ENCODE peak calls at places on chromosomes 16 and 17, in four cellular contexts. One of them, this sample, is unnamed.

GRCh38 chr17:6779411-6779810 is 3.4 kb downstream of the FBXO39 start:
- DNase-seq in HCT116: no peak
- DNase-seq in B cell: no peak
- DNase-seq in WTC11: no peak
- DNase-seq in this sample: no peak

GRCh38 chr16:7400117-7400890 is 67.7 kb downstream of the RBFOX1 start:
- DNase-seq in WTC11: no peak
- DNase-seq in B cell: no peak
- DNase-seq in HCT116: no peak
- DNase-seq in this sample: no peak

GRCh38 chr17:41785876-41786226 is 660 bp downstream of the JUP start:
- DNase-seq in HCT116: no peak
- DNase-seq in B cell: peak; percentile 41
- DNase-seq in WTC11: peak; percentile 63
- DNase-seq in this sample: no peak

GRCh38 chr17:56594528-56595418 is 1.3 kb downstream of the NOG start:
- DNase-seq in B cell: no peak
- DNase-seq in HCT116: no peak
- DNase-seq in WTC11: peak; percentile 49
- DNase-seq in this sample: no peak

GRCh38 chr17:40068129-40068581 is 5.4 kb downstream of the THRA start:
- DNase-seq in B cell: no peak
- DNase-seq in WTC11: no peak
- DNase-seq in HCT116: no peak
- DNase-seq in this sample: no peak

GRCh38 chr16:27642753-27643152 is 92.8 kb downstream of the KATNIP start:
- DNase-seq in B cell: no peak
- DNase-seq in WTC11: peak; percentile 49
- DNase-seq in HCT116: peak; percentile 7
- DNase-seq in this sample: no peak

GRCh38 chr16:3171181-3171854 is 16.7 kb upstream of the OR1F1 start:
- DNase-seq in HCT116: no peak
- DNase-seq in WTC11: peak; percentile 72
- DNase-seq in B cell: no peak
- DNase-seq in this sample: no peak

GRCh38 chr16:83023640-83024039 is 396.9 kb downstream of the CDH13 start:
- DNase-seq in WTC11: no peak
- DNase-seq in B cell: no peak
- DNase-seq in HCT116: no peak
- DNase-seq in this sample: no peak

GRCh38 chr17:61758430-61758829 is 104.9 kb downstream of the BRIP1 start:
- DNase-seq in HCT116: no peak
- DNase-seq in B cell: no peak
- DNase-seq in WTC11: no peak
- DNase-seq in this sample: no peak

GRCh38 chr16:89581861-89582563 is 6.5 kb downstream of the CPNE7 start:
- DNase-seq in B cell: no peak
- DNase-seq in WTC11: no peak
- DNase-seq in HCT116: no peak
- DNase-seq in this sample: no peak

GRCh38 chr16:66474750-66475199 is 47.7 kb downstream of the BEAN1 start:
- DNase-seq in HCT116: no peak
- DNase-seq in B cell: peak; percentile 81
- DNase-seq in WTC11: no peak
- DNase-seq in this sample: peak; percentile 47

GRCh38 chr17:28477928-28478327 is 4.5 kb downstream of the SLC13A2 start:
- DNase-seq in HCT116: no peak
- DNase-seq in WTC11: no peak
- DNase-seq in B cell: no peak
- DNase-seq in this sample: no peak

GRCh38 chr16:55487048-55487803 is 8.2 kb downstream of the MMP2 start:
- DNase-seq in WTC11: no peak
- DNase-seq in HCT116: no peak
- DNase-seq in B cell: no peak
- DNase-seq in this sample: no peak

GRCh38 chr17:83064732-83065659 is 14.4 kb upstream of the METRNL start:
- DNase-seq in WTC11: no peak
- DNase-seq in B cell: peak; percentile 3
- DNase-seq in HCT116: no peak
- DNase-seq in this sample: no peak

GRCh38 chr16:49663081-49664057 is 192.5 kb downstream of the ZNF423 start:
- DNase-seq in WTC11: no peak
- DNase-seq in HCT116: no peak
- DNase-seq in B cell: no peak
- DNase-seq in this sample: no peak

GRCh38 chr17:34503804-34504203 is 75.6 kb upstream of the TMEM132E start:
- DNase-seq in B cell: no peak
- DNase-seq in HCT116: no peak
- DNase-seq in WTC11: no peak
- DNase-seq in this sample: no peak

GRCh38 chr16:15915555-15916081 is 27.2 kb upstream of the CEP20 start:
- DNase-seq in HCT116: no peak
- DNase-seq in B cell: no peak
- DNase-seq in WTC11: no peak
- DNase-seq in this sample: no peak

GRCh38 chr16:54290203-54291106 is 3.9 kb upstream of the IRX3 start:
- DNase-seq in B cell: no peak
- DNase-seq in WTC11: peak; percentile 38
- DNase-seq in HCT116: no peak
- DNase-seq in this sample: no peak

GRCh38 chr16:76535-77272 is 1.3 kb upstream of the MPG start:
- DNase-seq in HCT116: no peak
- DNase-seq in B cell: no peak
- DNase-seq in WTC11: no peak
- DNase-seq in this sample: no peak

GRCh38 chr17:34173221-34173620 is 81.9 kb upstream of the CCL2 start:
- DNase-seq in WTC11: no peak
- DNase-seq in B cell: no peak
- DNase-seq in HCT116: no peak
- DNase-seq in this sample: no peak

GRCh38 chr16:89134269-89134668 is 37.3 kb upstream of the CDH15 start:
- DNase-seq in B cell: no peak
- DNase-seq in WTC11: no peak
- DNase-seq in HCT116: no peak
- DNase-seq in this sample: no peak

GRCh38 chr17:57466042-57466471 is 209.7 kb downstream of the MSI2 start:
- DNase-seq in HCT116: no peak
- DNase-seq in B cell: no peak
- DNase-seq in WTC11: peak; percentile 62
- DNase-seq in this sample: no peak

GRCh38 chr17:66965801-66966528 is 1.5 kb downstream of the CACNG4 start:
- DNase-seq in WTC11: peak; percentile 50
- DNase-seq in B cell: no peak
- DNase-seq in HCT116: no peak
- DNase-seq in this sample: no peak

GRCh38 chr17:7058831-7059447 is 15.0 kb upstream of the SLC16A11 start:
- DNase-seq in HCT116: no peak
- DNase-seq in WTC11: no peak
- DNase-seq in B cell: no peak
- DNase-seq in this sample: no peak

GRCh38 chr17:47735536-47736011 is 2.5 kb downstream of the TBX21 start:
- DNase-seq in WTC11: no peak
- DNase-seq in HCT116: no peak
- DNase-seq in B cell: peak; percentile 58
- DNase-seq in this sample: no peak

GRCh38 chr17:18309202-18309601 is 5.6 kb downstream of the TOP3A start:
- DNase-seq in B cell: no peak
- DNase-seq in WTC11: no peak
- DNase-seq in HCT116: no peak
- DNase-seq in this sample: no peak

GRCh38 chr17:45334701-45335677 is 18.2 kb upstream of the MAP3K14 start:
- DNase-seq in HCT116: no peak
- DNase-seq in B cell: no peak
- DNase-seq in WTC11: no peak
- DNase-seq in this sample: no peak

GRCh38 chr16:15907863-15908478 is 19.6 kb upstream of the CEP20 start:
- DNase-seq in HCT116: peak; percentile 91
- DNase-seq in WTC11: peak; percentile 81
- DNase-seq in B cell: peak; percentile 70
- DNase-seq in this sample: no peak

GRCh38 chr16:60151987-60152386 is 1417.9 kb upstream of the GOT2 start:
- DNase-seq in B cell: no peak
- DNase-seq in HCT116: no peak
- DNase-seq in WTC11: no peak
- DNase-seq in this sample: no peak

GRCh38 chr16:53542283-53542682 is 39.3 kb upstream of the AKTIP start:
- DNase-seq in HCT116: no peak
- DNase-seq in WTC11: peak; percentile 61
- DNase-seq in B cell: no peak
- DNase-seq in this sample: no peak

GRCh38 chr17:348692-349425 is 3.7 kb downstream of the RPH3AL start:
- DNase-seq in WTC11: no peak
- DNase-seq in B cell: no peak
- DNase-seq in HCT116: no peak
- DNase-seq in this sample: no peak

GRCh38 chr16:70419384-70420327 is 19.2 kb downstream of the ST3GAL2 start:
- DNase-seq in WTC11: no peak
- DNase-seq in HCT116: no peak
- DNase-seq in B cell: no peak
- DNase-seq in this sample: no peak

GRCh38 chr16:84543931-84544776 is 39.7 kb upstream of the MEAK7 start:
- DNase-seq in WTC11: no peak
- DNase-seq in B cell: no peak
- DNase-seq in HCT116: no peak
- DNase-seq in this sample: peak; percentile 34

GRCh38 chr16:68737046-68737729 is at the start of gene CDH1:
- DNase-seq in HCT116: peak; percentile 73
- DNase-seq in B cell: no peak
- DNase-seq in WTC11: peak; percentile 99
- DNase-seq in this sample: peak; percentile 50

GRCh38 chr17:8503368-8503767 is 67.7 kb downstream of the NDEL1 start:
- DNase-seq in HCT116: no peak
- DNase-seq in B cell: no peak
- DNase-seq in WTC11: no peak
- DNase-seq in this sample: no peak

GRCh38 chr17:17141279-17141678 is 64.9 kb downstream of the PLD6 start:
- DNase-seq in WTC11: no peak
- DNase-seq in B cell: no peak
- DNase-seq in HCT116: no peak
- DNase-seq in this sample: no peak

GRCh38 chr17:55344514-55344997 is 77.1 kb downstream of the MMD start:
- DNase-seq in HCT116: no peak
- DNase-seq in WTC11: no peak
- DNase-seq in B cell: no peak
- DNase-seq in this sample: no peak

GRCh38 chr16:81748476-81749198 is 30.5 kb upstream of the PLCG2 start:
- DNase-seq in B cell: no peak
- DNase-seq in HCT116: no peak
- DNase-seq in WTC11: no peak
- DNase-seq in this sample: no peak

GRCh38 chr17:28726396-28726911 is 421 bp upstream of the TLCD1 start:
- DNase-seq in WTC11: peak; percentile 74
- DNase-seq in B cell: peak; percentile 71
- DNase-seq in HCT116: peak; percentile 53
- DNase-seq in this sample: peak; percentile 56

GRCh38 chr17:49597928-49598655 is 22.4 kb downstream of the NXPH3 start:
- DNase-seq in B cell: no peak
- DNase-seq in HCT116: no peak
- DNase-seq in WTC11: no peak
- DNase-seq in this sample: no peak
- TF ChIP-seq CTCF in B cell: no peak
- TF ChIP-seq CTCF in HCT116: no peak
- TF ChIP-seq CTCF in WTC11: no peak
- TF ChIP-seq CTCF in this sample: no peak

DNA sequence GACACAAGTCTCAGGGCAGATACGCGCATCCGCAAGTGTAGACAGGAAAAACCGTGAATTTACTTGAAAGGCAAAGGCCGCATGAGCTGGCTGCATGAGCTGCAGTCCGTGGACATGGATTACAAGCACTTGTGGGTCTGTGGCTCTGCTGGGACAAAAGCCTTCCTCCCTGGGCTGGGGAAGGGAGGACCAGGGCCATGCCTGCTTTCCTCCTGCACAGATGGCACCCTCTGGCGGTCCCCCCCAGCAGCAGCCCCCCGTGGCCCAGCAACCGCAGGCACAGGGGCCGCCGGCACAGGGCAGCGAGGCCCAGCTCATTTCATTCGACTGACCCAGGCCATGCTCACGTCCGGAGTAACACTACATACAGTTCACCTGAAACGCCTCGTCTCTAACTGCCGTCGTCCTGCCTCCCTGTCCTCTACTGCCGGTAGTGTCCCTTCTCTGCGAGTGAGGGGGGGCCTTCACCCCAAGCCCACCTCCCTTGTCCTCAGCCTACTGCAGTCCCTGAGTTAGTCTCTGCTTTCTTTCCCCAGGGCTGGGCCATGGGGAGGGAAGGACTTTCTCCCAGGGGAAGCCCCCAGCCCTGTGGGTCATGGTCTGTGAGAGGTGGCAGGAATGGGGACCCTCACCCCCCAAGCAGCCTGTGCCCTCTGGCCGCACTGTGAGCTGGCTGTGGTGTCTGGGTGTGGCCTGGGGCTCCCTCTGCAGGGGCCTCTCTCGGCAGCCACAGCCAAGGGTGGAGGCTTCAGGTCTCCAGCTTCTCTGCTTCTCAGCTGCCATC is 1.7 kb upstream of the MRPL12 start:
- DNase-seq in B cell: no peak
- DNase-seq in WTC11: no peak
- DNase-seq in HCT116: no peak
- DNase-seq in this sample: no peak
- TF ChIP-seq CTCF in B cell: no peak
- TF ChIP-seq CTCF in WTC11: no peak
- TF ChIP-seq CTCF in HCT116: peak; percentile 32
- TF ChIP-seq CTCF in this sample: no peak

GRCh38 chr17:37699285-37699973 is 45.4 kb downstream of the HNF1B start:
- DNase-seq in HCT116: no peak
- DNase-seq in WTC11: no peak
- DNase-seq in B cell: no peak
- DNase-seq in this sample: no peak
- TF ChIP-seq CTCF in HCT116: no peak
- TF ChIP-seq CTCF in WTC11: no peak
- TF ChIP-seq CTCF in B cell: no peak
- TF ChIP-seq CTCF in this sample: no peak

GRCh38 chr17:50866950-50867855 is 1.0 kb upstream of the TOB1 start:
- DNase-seq in HCT116: peak; percentile 97
- DNase-seq in B cell: peak; percentile 93
- DNase-seq in WTC11: peak; percentile 94
- DNase-seq in this sample: peak; percentile 72
- TF ChIP-seq CTCF in HCT116: no peak
- TF ChIP-seq CTCF in B cell: no peak
- TF ChIP-seq CTCF in WTC11: no peak
- TF ChIP-seq CTCF in this sample: no peak

DNA sequence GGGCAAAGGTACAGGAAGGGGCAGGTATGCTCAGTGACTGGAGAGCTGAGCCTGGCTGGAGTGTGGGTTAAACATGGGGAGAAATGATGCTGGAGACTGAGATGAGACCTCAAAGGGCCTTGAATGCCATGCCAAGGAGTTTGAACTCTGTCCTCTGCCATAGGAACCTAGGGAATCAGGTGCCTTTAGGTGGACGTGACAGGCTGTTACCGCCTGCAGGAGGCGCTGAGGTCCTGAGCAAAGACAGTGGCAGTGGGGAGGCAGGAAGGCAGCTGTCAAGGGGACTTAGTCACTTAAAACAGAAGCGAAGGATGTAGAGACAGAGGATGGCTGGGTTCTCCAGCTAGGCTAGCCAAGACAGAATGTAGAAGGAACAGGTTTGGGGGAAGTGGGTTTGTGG is 9.1 kb downstream of the PSMB3 start:
- DNase-seq in WTC11: peak; percentile 73
- DNase-seq in HCT116: peak; percentile 34
- DNase-seq in B cell: no peak
- DNase-seq in this sample: no peak
- TF ChIP-seq CTCF in WTC11: peak; percentile 44
- TF ChIP-seq CTCF in HCT116: peak; percentile 72
- TF ChIP-seq CTCF in B cell: no peak
- TF ChIP-seq CTCF in this sample: no peak

This sample was measured in CD8-positive, alpha-beta T cell.